ENCODE peak calls at places on chromosome 12, in four cellular contexts. L is AG09309; B is CD8-positive, alpha-beta T cell; K is neural progenitor cell. G is an unnamed sample.
A peak's percentile ranks its signal among the peaks of the same experiment; 100 is the strongest.

GRCh38 chr12:110790301-110790700 is 47.6 kb upstream of the PPP1CC start:
- DNase-seq in L (peak; percentile 31), B (no peak), K (no peak), G (no peak)

GRCh38 chr12:109861689-109862314 is 18.5 kb downstream of the GLTP start:
- DNase-seq in L (no peak), B (no peak), K (no peak), G (no peak)

GRCh38 chr12:53277981-53278380 is 9.9 kb downstream of the ESPL1 start:
- DNase-seq in L (no peak), B (no peak), K (no peak), G (no peak)

GRCh38 chr12:125140239-125140917 is 75.1 kb downstream of the AACS start:
- DNase-seq in L (no peak), B (no peak), K (peak; percentile 48), G (no peak)

GRCh38 chr12:45827974-45828373 is 98.5 kb downstream of the ARID2 start:
- DNase-seq in L (no peak), B (no peak), K (no peak), G (no peak)

GRCh38 chr12:107875772-107876171 is 101.3 kb downstream of the ASCL4 start:
- DNase-seq in L (no peak), B (no peak), K (no peak), G (no peak)

GRCh38 chr12:103877934-103878510 is 37.0 kb upstream of the NT5DC3 start:
- DNase-seq in L (no peak), B (peak; percentile 29), K (peak; percentile 83), G (peak; percentile 62)

GRCh38 chr12:53050426-53051057 is 677 bp downstream of the TNS2 start:
- DNase-seq in L (no peak), B (no peak), K (no peak), G (no peak)

GRCh38 chr12:8950287-8950574 is 786 bp upstream of the M6PR start:
- DNase-seq in L (no peak), B (no peak), K (no peak), G (no peak)

GRCh38 chr12:64088431-64089349 is 133.4 kb downstream of the KICS2 start:
- DNase-seq in L (peak; percentile 82), B (no peak), K (no peak), G (peak; percentile 8)

GRCh38 chr12:107822356-107822755 is 47.9 kb downstream of the ASCL4 start:
- DNase-seq in L (no peak), B (no peak), K (peak; percentile 8), G (no peak)

GRCh38 chr12:31297572-31298509 is 28.1 kb downstream of the SINHCAF start:
- DNase-seq in L (no peak), B (no peak), K (no peak), G (no peak)

GRCh38 chr12:82687020-82687951 is 580 bp downstream of the TMTC2 start:
- DNase-seq in L (no peak), B (peak; percentile 47), K (peak; percentile 72), G (peak; percentile 30)

GRCh38 chr12:70049596-70050360 is 193.5 kb upstream of the CNOT2 start:
- DNase-seq in L (no peak), B (peak; percentile 3), K (no peak), G (no peak)

GRCh38 chr12:97984951-97985350 is 522.3 kb downstream of the RMST start:
- DNase-seq in L (no peak), B (no peak), K (no peak), G (no peak)

GRCh38 chr12:69570545-69571399 is 14.5 kb upstream of the CCT2 start:
- DNase-seq in L (no peak), B (peak; percentile 20), K (peak; percentile 82), G (peak; percentile 46)

DNA sequence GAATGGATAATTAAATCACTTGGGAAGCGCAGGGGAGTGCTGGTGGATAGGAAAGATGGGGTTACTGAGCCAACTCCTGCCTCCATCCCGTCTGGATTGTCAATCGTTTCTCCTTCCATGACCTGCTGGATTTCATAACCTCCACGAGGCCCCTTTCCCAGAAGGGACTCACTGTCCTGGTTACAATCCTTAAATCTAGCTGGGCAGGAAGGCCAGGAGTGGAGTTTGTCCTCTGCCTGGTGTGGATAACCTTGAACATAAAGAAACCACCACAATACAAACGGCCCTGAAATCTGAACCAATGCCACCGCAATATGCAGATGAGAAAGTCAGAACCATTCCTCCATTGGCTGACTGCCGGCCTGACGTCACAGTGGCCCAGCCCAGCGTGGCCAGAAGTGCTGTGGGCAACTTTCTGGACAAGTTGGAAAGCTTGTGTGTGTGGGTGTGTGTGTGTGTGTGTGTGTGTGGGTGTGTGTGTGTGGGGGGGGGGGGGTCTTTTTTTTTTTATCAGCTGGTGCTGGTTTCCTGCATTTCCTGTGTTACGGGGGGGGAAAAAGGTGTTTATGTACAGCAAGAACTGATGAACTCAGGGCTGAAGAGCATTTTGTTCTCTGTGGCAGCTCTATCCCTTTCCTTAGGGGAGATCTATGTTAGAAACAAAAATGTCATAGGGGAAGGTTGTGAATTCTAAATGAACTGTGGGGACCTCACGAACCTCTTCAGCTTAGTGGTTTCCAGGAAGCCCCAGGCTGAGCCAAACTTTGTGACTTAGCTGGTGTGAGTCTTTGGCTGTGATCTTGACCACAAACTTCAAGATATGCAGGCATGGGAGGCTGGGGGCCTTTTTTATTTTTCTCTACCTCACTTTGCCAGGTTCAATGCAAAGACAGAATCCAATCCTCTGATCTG is 81.6 kb upstream of the MED13L start:
- DNase-seq in L (peak; percentile 79), B (peak; percentile 50), K (peak; percentile 91), G (peak; percentile 79)
- H3K4me3 ChIP-seq in L (no peak overlapping the region), B (peak overlapping the region; percentile 41), K (no peak overlapping the region), G (peak overlapping the region; percentile 16)

GRCh38 chr12:43069768-43070221 is 480.2 kb upstream of the PRICKLE1 start:
- DNase-seq in L (no peak), B (no peak), K (no peak), G (no peak)
- H3K4me3 ChIP-seq in L (no peak overlapping the region), B (no peak overlapping the region), K (no peak overlapping the region), G (no peak overlapping the region)

DNA sequence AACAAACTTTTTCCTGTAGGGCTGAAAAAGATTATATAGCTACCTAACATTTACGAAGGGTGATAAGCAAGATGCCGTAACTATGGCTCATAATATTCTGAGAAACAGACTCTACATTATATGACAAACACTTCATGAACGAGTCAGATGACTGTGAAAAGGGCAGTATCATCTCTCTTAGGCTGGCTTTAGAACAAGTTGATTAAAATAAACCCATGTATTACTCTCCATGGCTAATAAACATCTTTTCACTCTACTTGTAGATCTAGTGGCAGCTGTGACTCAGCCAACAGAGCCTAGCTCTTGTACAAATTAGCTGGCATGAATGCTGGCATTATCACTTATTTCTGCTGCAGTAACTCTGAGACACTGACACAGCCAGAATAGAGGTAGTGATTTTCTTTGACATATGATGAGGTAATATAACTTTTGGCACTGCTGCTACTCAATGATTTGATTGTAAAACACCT is 47.1 kb downstream of the SLC2A13 start:
- DNase-seq in L (no peak), B (no peak), K (no peak), G (no peak)
- H3K4me3 ChIP-seq in L (no peak overlapping the region), B (no peak overlapping the region), K (no peak overlapping the region), G (no peak overlapping the region)

GRCh38 chr12:120583478-120584030 is 2.4 kb upstream of the POP5 start:
- DNase-seq in L (no peak), B (peak; percentile 78), K (peak; percentile 85), G (peak; percentile 64)
- H3K4me3 ChIP-seq in L (no peak overlapping the region), B (no peak overlapping the region), K (no peak overlapping the region), G (peak overlapping the region; percentile 5)

GRCh38 chr12:6978188-6978986 is 7.7 kb downstream of the EMG1 start:
- DNase-seq in L (no peak), B (no peak), K (no peak), G (no peak)
- H3K4me3 ChIP-seq in L (no peak overlapping the region), B (no peak overlapping the region), K (no peak overlapping the region), G (no peak overlapping the region)

GRCh38 chr12:122985590-122986257 is 5.2 kb downstream of the ARL6IP4 start:
- DNase-seq in L (no peak), B (no peak), K (no peak), G (no peak)

GRCh38 chr12:122986258-122986871 is 5.9 kb downstream of the ARL6IP4 start:
- DNase-seq in L (no peak), B (no peak), K (no peak), G (no peak)

GRCh38 chr12:122983789-122984515 is 3.5 kb downstream of the ARL6IP4 start:
- DNase-seq in L (no peak), B (no peak), K (no peak), G (no peak)

GRCh38 chr12:122982963-122983788 is 2.7 kb downstream of the ARL6IP4 start:
- DNase-seq in L (no peak), B (no peak), K (no peak), G (no peak)

DNA sequence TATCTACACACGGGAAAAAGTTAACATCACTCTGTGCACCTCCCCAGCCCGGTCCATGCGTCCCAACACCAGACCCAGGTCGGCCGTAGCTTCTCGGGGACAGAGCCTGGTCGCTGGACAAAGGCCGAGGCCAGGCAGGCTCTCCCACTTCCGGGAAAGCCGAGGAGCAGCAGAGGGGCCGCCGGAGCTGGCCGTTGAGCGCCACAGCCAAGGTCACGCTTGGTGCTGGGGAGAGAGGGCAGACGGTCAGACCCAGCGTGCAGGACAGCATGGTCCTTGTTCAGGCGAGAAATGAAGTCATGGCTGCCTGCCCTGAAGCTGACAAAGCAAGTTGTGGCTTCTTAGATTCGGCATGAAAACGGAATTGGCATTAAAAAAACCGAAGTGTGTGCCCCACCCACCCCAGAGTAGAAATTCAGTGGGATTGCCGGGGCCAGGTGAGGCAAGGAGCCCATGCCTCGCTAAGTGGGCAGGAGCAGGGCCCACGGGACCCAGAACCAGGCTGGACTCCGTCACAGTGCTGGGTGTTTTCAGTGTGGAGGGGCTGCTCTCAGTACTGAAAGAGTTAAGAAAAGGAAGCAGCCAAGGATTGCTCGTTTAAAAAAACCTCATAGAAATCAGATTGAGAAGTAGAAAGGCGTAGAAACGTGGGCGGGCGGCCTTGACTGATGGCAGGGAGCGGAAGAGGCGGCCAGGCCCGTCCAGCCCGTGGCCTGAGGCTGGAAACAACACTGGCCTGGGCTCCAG is 4.3 kb downstream of the ARL6IP4 start:
- DNase-seq in L (no peak), B (no peak), K (no peak), G (no peak)
- H3K4me3 ChIP-seq in L (no peak overlapping the region), B (no peak overlapping the region), K (no peak overlapping the region), G (no peak overlapping the region)

GRCh38 chr12:16346931-16347330 is 514 bp upstream of the MGST1 start:
- DNase-seq in L (no peak), B (no peak), K (no peak), G (no peak)
- H3K4me3 ChIP-seq in L (no peak overlapping the region), B (no peak overlapping the region), K (peak overlapping the region; percentile 77), G (no peak overlapping the region)

GRCh38 chr12:113333877-113334785 is 778 bp downstream of the SLC8B1 start:
- DNase-seq in L (no peak), B (no peak), K (no peak), G (peak; percentile 69)
- H3K4me3 ChIP-seq in L (peak overlapping the region; percentile 77), B (peak overlapping the region; percentile 80), K (peak overlapping the region; percentile 53), G (peak overlapping the region; percentile 87)

G was measured in Jurkat, Clone E6-1.